ENCODE peak calls at places on chromosomes 12 and 14, in four cellular contexts. B, O, M and A are unnamed samples.
A peak's percentile ranks its signal among the peaks of the same experiment; 100 is the strongest.

GRCh38 chr12:45388545-45388944 is 172.7 kb downstream of the ANO6 start:
- DNase-seq in B (no peak), O (no peak), M (peak; percentile 58), A (peak; percentile 39)

GRCh38 chr14:77186911-77187648 is 5.5 kb downstream of the TMEM63C start:
- DNase-seq in O (peak; percentile 82), B (no peak), M (no peak), A (no peak)

GRCh38 chr12:104589215-104589614 is 132.5 kb downstream of the CHST11 start:
- DNase-seq in B (no peak), O (no peak), M (no peak), A (no peak)

GRCh38 chr14:59303216-59303615 is 114.7 kb downstream of the DAAM1 start:
- DNase-seq in B (no peak), M (no peak), O (no peak), A (no peak)

GRCh38 chr14:93893550-93894329 is 33.4 kb upstream of the FAM181A start:
- DNase-seq in B (no peak), O (no peak), M (no peak), A (no peak)

GRCh38 chr12:4700621-4701026 is 19.6 kb upstream of the GALNT8 start:
- DNase-seq in O (peak; percentile 32), B (peak; percentile 72), M (peak; percentile 57), A (no peak)

GRCh38 chr12:80582431-80582830 is 125.0 kb upstream of the MYF6 start:
- DNase-seq in B (no peak), M (no peak), O (no peak), A (no peak)

GRCh38 chr14:58667900-58668299 is 30.1 kb downstream of the DACT1 start:
- DNase-seq in B (no peak), M (no peak), O (no peak), A (no peak)

GRCh38 chr12:15620726-15621125 is 168.5 kb downstream of the EPS8 start:
- DNase-seq in M (no peak), B (no peak), O (no peak), A (no peak)

GRCh38 chr12:95574799-95575452 is 23.6 kb upstream of the USP44 start:
- DNase-seq in M (no peak), O (no peak), B (no peak), A (peak; percentile 59)

GRCh38 chr12:115343008-115343407 is 659.0 kb upstream of the TBX3 start:
- DNase-seq in O (no peak), M (no peak), B (no peak), A (no peak)

GRCh38 chr12:90280564-90281058 is 572.0 kb upstream of the ATP2B1 start:
- DNase-seq in O (no peak), M (no peak), B (no peak), A (no peak)

GRCh38 chr14:22333408-22334274 is 255.4 kb downstream of the DAD1 start:
- DNase-seq in B (no peak), M (no peak), O (peak; percentile 65), A (peak; percentile 73)

GRCh38 chr14:56482306-56482705 is 97.3 kb upstream of the TMEM260 start:
- DNase-seq in M (no peak), B (no peak), O (no peak), A (peak; percentile 19)

GRCh38 chr14:41558527-41558926 is 48.1 kb upstream of the LRFN5 start:
- DNase-seq in M (no peak), B (no peak), O (no peak), A (no peak)

GRCh38 chr12:107388263-107388662 is 294.9 kb upstream of the CRY1 start:
- DNase-seq in M (no peak), O (no peak), B (no peak), A (no peak)

GRCh38 chr12:54191126-54191525 is 2.3 kb upstream of the SMUG1 start:
- DNase-seq in B (no peak), M (no peak), O (no peak), A (no peak)

GRCh38 chr14:20836668-20837338 is 34.2 kb upstream of the RNASE1 start:
- DNase-seq in B (no peak), M (no peak), O (peak; percentile 54), A (no peak)

GRCh38 chr12:66066071-66066928 is 64.2 kb downstream of the LLPH start:
- DNase-seq in O (no peak), B (no peak), M (no peak), A (no peak)

GRCh38 chr14:92703516-92703915 is 44.9 kb downstream of the LGMN start:
- DNase-seq in B (no peak), M (no peak), O (no peak), A (no peak)

GRCh38 chr14:21860172-21860571 is 186.6 kb upstream of the OR4E1 start:
- DNase-seq in O (no peak), B (no peak), M (no peak), A (peak; percentile 19)

GRCh38 chr14:101194356-101195308 is 291.1 kb upstream of the RTL1 start:
- DNase-seq in O (no peak), B (peak; percentile 47), M (peak; percentile 12), A (no peak)

GRCh38 chr12:105092336-105092735 is 8.1 kb upstream of the ALDH1L2 start:
- DNase-seq in M (no peak), B (no peak), O (peak; percentile 43), A (peak; percentile 46)

GRCh38 chr12:131914179-131914702 is 14.8 kb upstream of the PUS1 start:
- DNase-seq in M (no peak), B (no peak), O (no peak), A (no peak)

GRCh38 chr12:25151476-25151875 is 43.5 kb downstream of the DNAI7 start:
- DNase-seq in O (peak; percentile 16), B (peak; percentile 93), M (peak; percentile 48), A (peak; percentile 6)

GRCh38 chr14:45968037-45968436 is 683.5 kb downstream of the RPL10L start:
- DNase-seq in M (no peak), B (no peak), O (no peak), A (no peak)

GRCh38 chr12:68180792-68181744 is 21.5 kb upstream of the IFNG start:
- DNase-seq in B (no peak), M (no peak), O (no peak), A (peak; percentile 22)

GRCh38 chr14:55944757-55945156 is 173.5 kb upstream of the PELI2 start:
- DNase-seq in B (no peak), O (no peak), M (no peak), A (no peak)

GRCh38 chr14:49250109-49250508 is 336.1 kb downstream of the RPS29 start:
- DNase-seq in B (no peak), M (no peak), O (no peak), A (no peak)

GRCh38 chr14:28382460-28383220 is 383.9 kb upstream of the FOXG1 start:
- DNase-seq in O (no peak), M (no peak), B (no peak), A (no peak)

GRCh38 chr14:102472815-102473158 is 36.8 kb downstream of the ANKRD9 start:
- DNase-seq in M (no peak), O (no peak), B (no peak), A (no peak)

GRCh38 chr12:44317651-44318126 is 481.8 kb downstream of the TMEM117 start:
- DNase-seq in M (no peak), B (no peak), O (no peak), A (peak; percentile 18)

GRCh38 chr12:59010948-59011347 is 90.6 kb upstream of the LRIG3 start:
- DNase-seq in O (no peak), B (no peak), M (no peak), A (no peak)

GRCh38 chr12:107393043-107393725 is 292.4 kb upstream of the PWP1 start:
- DNase-seq in M (no peak), B (no peak), O (no peak), A (no peak)

GRCh38 chr14:81401420-81402122 is 1.4 kb upstream of the STON2 start:
- DNase-seq in B (no peak), O (no peak), M (no peak), A (no peak)

GRCh38 chr14:81398196-81398891 is 1.8 kb downstream of the STON2 start:
- DNase-seq in M (no peak), O (no peak), B (no peak), A (no peak)

GRCh38 chr14:81400852-81401251 is 728 bp upstream of the STON2 start:
- DNase-seq in M (peak; percentile 68), O (peak; percentile 37), B (peak; percentile 82), A (no peak)

GRCh38 chr14:81402123-81402495 is 2.0 kb upstream of the STON2 start:
- DNase-seq in O (no peak), B (no peak), M (no peak), A (no peak)

GRCh38 chr14:81400202-81400678 is at the start of gene STON2:
- DNase-seq in O (no peak), B (no peak), M (no peak), A (peak; percentile 9)
- H3K27ac ChIP-seq in O (no peak within 1 kb of the TSS), B (no peak within 1 kb of the TSS), M (no peak within 1 kb of the TSS), A (no peak within 1 kb of the TSS)

GRCh38 chr12:48039151-48039550 is 34.9 kb upstream of the COL2A1 start:
- DNase-seq in M (no peak), O (no peak), B (no peak), A (no peak)

GRCh38 chr12:48040294-48040820 is 36.1 kb upstream of the COL2A1 start:
- DNase-seq in M (no peak), O (no peak), B (no peak), A (peak; percentile 80)

GRCh38 chr12:48036818-48037217 is 32.5 kb upstream of the COL2A1 start:
- DNase-seq in O (no peak), B (no peak), M (no peak), A (no peak)

GRCh38 chr12:48037267-48037915 is 33.1 kb upstream of the COL2A1 start:
- DNase-seq in M (no peak), O (no peak), B (no peak), A (no peak)

GRCh38 chr12:48038085-48038484 is 33.8 kb upstream of the COL2A1 start:
- DNase-seq in O (no peak), M (no peak), B (no peak), A (no peak)
- H3K27me3 ChIP-seq in O (no peaks in the 10 kb centered on the region), M (no peaks in the 10 kb centered on the region), B (no peaks in the 10 kb centered on the region), A (no peaks in the 10 kb centered on the region)

DNA sequence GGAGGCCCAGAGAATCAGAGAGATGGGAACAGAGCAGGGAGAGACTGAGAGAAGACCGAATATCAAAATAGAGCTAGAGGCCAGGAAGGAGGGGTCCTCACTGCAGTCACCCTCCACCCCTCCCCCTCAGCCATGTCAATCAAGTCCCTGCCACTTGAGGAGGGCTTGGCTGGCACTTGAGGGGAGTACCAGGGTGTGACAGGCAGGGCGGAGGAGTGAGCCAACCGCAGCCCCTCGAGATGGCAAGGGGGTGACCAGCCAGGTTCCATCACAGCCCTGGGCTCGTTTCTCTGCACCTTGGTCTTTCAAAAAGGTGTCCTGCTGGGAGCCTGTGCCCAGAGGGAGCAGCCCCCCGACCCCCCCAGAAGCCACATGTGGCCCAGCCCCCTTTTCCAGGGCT is 4.2 kb downstream of the AQP5 start:
- DNase-seq in O (no peak), B (no peak), M (no peak), A (no peak)
- H3K4me1 ChIP-seq in O (peaks cover 39% of the 10 kb centered on the region), B (peaks cover 21% of the 10 kb centered on the region), M (peaks cover 9% of the 10 kb centered on the region), A (no peaks in the 10 kb centered on the region)

GRCh38 chr14:24145219-24145618 is 1.2 kb downstream of the PSME2 start:
- DNase-seq in B (no peak), M (no peak), O (no peak), A (no peak)

GRCh38 chr14:24144451-24144850 is 2.0 kb downstream of the PSME2 start:
- DNase-seq in B (no peak), M (no peak), O (no peak), A (no peak)

GRCh38 chr14:24141030-24141880 is at the start of gene EMC9:
- DNase-seq in B (peak; percentile 100), O (peak; percentile 100), M (peak; percentile 100), A (peak; percentile 100)

GRCh38 chr14:24145700-24146621 is at the start of gene PSME2:
- DNase-seq in B (no peak), M (no peak), O (no peak), A (peak; percentile 77)

GRCh38 chr14:24143511-24143910 is 2.1 kb upstream of the EMC9 start:
- DNase-seq in M (no peak), B (no peak), O (no peak), A (no peak)
- H3K27ac ChIP-seq in M (no peak overlapping the region), B (no peak overlapping the region), O (no peak overlapping the region), A (no peak overlapping the region)